ENCODE peak calls at places on chromosomes 6 and 20, in ten cellular contexts. Z is psoas muscle, V is ascending aorta, O is A549, X is cardiac fibroblast, L is fibroblast of mammary gland, U is heart right ventricle, T is iPS DF 6.9, N is GM12865, H is dorsolateral prefrontal cortex. M is an unnamed sample.

GRCh38 chr20:309306-309840 is 12.0 kb downstream of the ZCCHC3 start:
- DNase-seq in Z (no peak), V (no peak), O (no peak), X (peak), L (peak), U (no peak), T (no peak), N (no peak), H (no peak), M (no peak)

GRCh38 chr6:5082487-5083306 is 2.4 kb upstream of the PPP1R3G start:
- DNase-seq in Z (no peak), V (no peak), O (peak), X (peak), L (peak), U (no peak), T (no peak), N (no peak), H (no peak), M (no peak)

GRCh38 chr6:36615018-36615761 is 21.0 kb downstream of the SRSF3 start:
- DNase-seq in Z (peak), V (peak), O (peak), X (peak), L (peak), U (no peak), T (no peak), N (peak), H (no peak), M (peak)

GRCh38 chr20:56689318-56689717 is 60.2 kb downstream of the TFAP2C start:
- DNase-seq in Z (no peak), V (no peak), O (no peak), X (no peak), L (peak), U (no peak), T (no peak), N (no peak), H (no peak), M (no peak)

GRCh38 chr6:147023148-147023547 is 181.1 kb upstream of the STXBP5 start:
- DNase-seq in Z (no peak), V (no peak), O (no peak), X (no peak), L (no peak), U (no peak), T (no peak), N (no peak), H (no peak), M (no peak)

GRCh38 chr6:43668151-43669028 is 19.2 kb downstream of the MRPS18A start:
- DNase-seq in Z (peak), V (peak), O (peak), X (peak), L (peak), U (peak), T (no peak), N (peak), H (peak), M (peak)

GRCh38 chr6:32984639-32985389 is 16.4 kb downstream of the BRD2 start:
- DNase-seq in Z (peak), V (peak), O (peak), X (peak), L (peak), U (peak), T (no peak), N (peak), H (peak), M (peak)

GRCh38 chr20:10761786-10762185 is 88.0 kb upstream of the JAG1 start:
- DNase-seq in Z (no peak), V (no peak), O (no peak), X (peak), L (no peak), U (no peak), T (no peak), N (no peak), H (no peak), M (no peak)

GRCh38 chr6:83403191-83403590 is 27.7 kb downstream of the ME1 start:
- DNase-seq in Z (no peak), V (no peak), O (no peak), X (no peak), L (no peak), U (no peak), T (no peak), N (no peak), H (no peak), M (no peak)

GRCh38 chr6:152636675-152637421 is at the start of gene SYNE1:
- DNase-seq in Z (peak), V (peak), O (peak), X (peak), L (no peak), U (peak), T (no peak), N (peak), H (no peak), M (peak)

GRCh38 chr6:215335-216034 is 76.8 kb upstream of the DUSP22 start:
- DNase-seq in Z (no peak), V (no peak), O (no peak), X (peak), L (peak), U (no peak), T (no peak), N (peak), H (no peak), M (no peak)

GRCh38 chr6:87154641-87155271 is 609 bp upstream of the ZNF292 start:
- DNase-seq in Z (no peak), V (no peak), O (peak), X (peak), L (peak), U (no peak), T (no peak), N (peak), H (peak), M (no peak)

GRCh38 chr20:17667445-17667844 is 14.6 kb downstream of the RRBP1 start:
- DNase-seq in Z (no peak), V (peak), O (no peak), X (no peak), L (no peak), U (no peak), T (no peak), N (no peak), H (no peak), M (no peak)

GRCh38 chr6:138454976-138455706 is 44.2 kb downstream of the NHSL1 start:
- DNase-seq in Z (no peak), V (no peak), O (peak), X (peak), L (peak), U (peak), T (no peak), N (peak), H (no peak), M (no peak)

GRCh38 chr6:147759088-147759487 is 250.6 kb downstream of the SAMD5 start:
- DNase-seq in Z (no peak), V (no peak), O (no peak), X (no peak), L (peak), U (no peak), T (no peak), N (no peak), H (no peak), M (peak)

GRCh38 chr6:15628499-15629131 is 34.2 kb downstream of the DTNBP1 start:
- DNase-seq in Z (no peak), V (no peak), O (no peak), X (peak), L (peak), U (no peak), T (no peak), N (no peak), H (no peak), M (no peak)

GRCh38 chr6:71349395-71349794 is 60.8 kb downstream of the OGFRL1 start:
- DNase-seq in Z (no peak), V (no peak), O (no peak), X (peak), L (peak), U (no peak), T (no peak), N (peak), H (no peak), M (no peak)

GRCh38 chr6:7267521-7268091 is 45.4 kb downstream of the SSR1 start:
- DNase-seq in Z (peak), V (peak), O (peak), X (peak), L (peak), U (no peak), T (no peak), N (no peak), H (peak), M (no peak)

GRCh38 chr6:31736026-31736767 is at the start of gene CLIC1:
- DNase-seq in Z (peak), V (peak), O (peak), X (peak), L (peak), U (peak), T (no peak), N (peak), H (no peak), M (peak)

GRCh38 chr6:140040391-140040790 is 665.9 kb upstream of the CITED2 start:
- DNase-seq in Z (no peak), V (no peak), O (no peak), X (peak), L (peak), U (no peak), T (no peak), N (peak), H (no peak), M (no peak)

GRCh38 chr6:84652356-84653026 is 111.9 kb downstream of the TBX18 start:
- DNase-seq in Z (no peak), V (no peak), O (peak), X (peak), L (peak), U (no peak), T (no peak), N (no peak), H (no peak), M (no peak)

GRCh38 chr20:54433653-54434052 is 41.7 kb upstream of the DOK5 start:
- DNase-seq in Z (no peak), V (no peak), O (no peak), X (no peak), L (no peak), U (no peak), T (no peak), N (no peak), H (no peak), M (no peak)

GRCh38 chr20:3367125-3367524 is 40.3 kb downstream of the DNAAF9 start:
- DNase-seq in Z (no peak), V (no peak), O (no peak), X (no peak), L (no peak), U (no peak), T (no peak), N (no peak), H (no peak), M (no peak)

GRCh38 chr6:158150701-158151100 is 17.4 kb downstream of the SERAC1 start:
- DNase-seq in Z (no peak), V (no peak), O (no peak), X (peak), L (peak), U (no peak), T (no peak), N (no peak), H (no peak), M (no peak)

GRCh38 chr20:9460518-9460917 is 53.9 kb upstream of the LAMP5 start:
- DNase-seq in Z (no peak), V (no peak), O (peak), X (peak), L (peak), U (no peak), T (no peak), N (no peak), H (no peak), M (no peak)

GRCh38 chr6:16707101-16707783 is 54.0 kb downstream of the ATXN1 start:
- DNase-seq in Z (no peak), V (no peak), O (no peak), X (no peak), L (no peak), U (no peak), T (no peak), N (peak), H (no peak), M (no peak)

GRCh38 chr6:16700202-16700997 is 60.9 kb downstream of the ATXN1 start:
- DNase-seq in Z (no peak), V (no peak), O (no peak), X (no peak), L (no peak), U (no peak), T (no peak), N (no peak), H (no peak), M (no peak)

GRCh38 chr6:16704706-16705402 is 56.4 kb downstream of the ATXN1 start:
- DNase-seq in Z (no peak), V (no peak), O (no peak), X (peak), L (peak), U (no peak), T (no peak), N (peak), H (no peak), M (no peak)

GRCh38 chr6:16706029-16706428 is 55.2 kb downstream of the ATXN1 start:
- DNase-seq in Z (no peak), V (no peak), O (no peak), X (no peak), L (no peak), U (no peak), T (no peak), N (no peak), H (no peak), M (no peak)

DNA sequence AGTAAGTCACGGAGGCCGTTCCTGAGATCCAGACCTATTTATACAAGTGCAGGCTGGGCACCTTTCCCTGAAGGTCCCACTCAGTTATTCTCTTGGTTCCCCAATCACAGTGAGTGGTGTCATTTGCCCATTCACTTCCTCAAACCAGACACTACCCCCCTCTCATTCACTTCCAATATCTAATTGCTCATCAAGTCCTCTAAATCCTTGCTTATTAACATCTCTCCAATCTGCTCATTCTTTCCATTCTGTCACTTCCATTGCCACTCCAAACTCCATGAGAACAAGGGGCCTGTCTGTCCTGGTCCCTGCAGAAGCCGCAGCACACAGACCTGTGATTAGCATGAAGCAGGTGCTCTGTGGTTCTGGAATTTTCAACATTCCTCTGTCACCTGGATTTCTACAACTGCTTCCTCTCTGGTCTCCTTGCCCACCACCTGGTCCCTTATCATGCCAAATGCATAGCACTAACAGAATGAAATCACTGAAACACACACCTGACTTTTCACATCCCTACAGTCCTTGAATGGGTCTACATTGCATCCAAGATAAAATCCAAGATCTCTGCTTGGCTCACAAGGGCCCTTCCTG is 55.8 kb downstream of the ATXN1 start:
- DNase-seq in Z (no peak), V (no peak), O (no peak), X (no peak), L (no peak), U (no peak), T (no peak), N (no peak), H (no peak), M (no peak)
- H3K4me3 ChIP-seq in Z (no peak), V (no peak), O (no peak), X (no peak), L (no peak), U (no peak), T (no peak), N (no peak), H (no peak), M (no peak)

GRCh38 chr6:53058388-53058890 is 6.8 kb upstream of the FBXO9 start:
- DNase-seq in Z (no peak), V (no peak), O (no peak), X (no peak), L (no peak), U (no peak), T (no peak), N (no peak), H (no peak), M (no peak)

GRCh38 chr6:53056273-53056672 is 8.9 kb upstream of the FBXO9 start:
- DNase-seq in Z (no peak), V (no peak), O (no peak), X (no peak), L (no peak), U (no peak), T (no peak), N (no peak), H (no peak), M (no peak)

GRCh38 chr6:53055873-53056272 is 9.3 kb upstream of the FBXO9 start:
- DNase-seq in Z (no peak), V (no peak), O (no peak), X (no peak), L (no peak), U (no peak), T (no peak), N (no peak), H (no peak), M (no peak)

GRCh38 chr6:53062369-53062639 is 2.9 kb upstream of the FBXO9 start:
- DNase-seq in Z (no peak), V (no peak), O (no peak), X (no peak), L (no peak), U (no peak), T (no peak), N (no peak), H (no peak), M (no peak)

DNA sequence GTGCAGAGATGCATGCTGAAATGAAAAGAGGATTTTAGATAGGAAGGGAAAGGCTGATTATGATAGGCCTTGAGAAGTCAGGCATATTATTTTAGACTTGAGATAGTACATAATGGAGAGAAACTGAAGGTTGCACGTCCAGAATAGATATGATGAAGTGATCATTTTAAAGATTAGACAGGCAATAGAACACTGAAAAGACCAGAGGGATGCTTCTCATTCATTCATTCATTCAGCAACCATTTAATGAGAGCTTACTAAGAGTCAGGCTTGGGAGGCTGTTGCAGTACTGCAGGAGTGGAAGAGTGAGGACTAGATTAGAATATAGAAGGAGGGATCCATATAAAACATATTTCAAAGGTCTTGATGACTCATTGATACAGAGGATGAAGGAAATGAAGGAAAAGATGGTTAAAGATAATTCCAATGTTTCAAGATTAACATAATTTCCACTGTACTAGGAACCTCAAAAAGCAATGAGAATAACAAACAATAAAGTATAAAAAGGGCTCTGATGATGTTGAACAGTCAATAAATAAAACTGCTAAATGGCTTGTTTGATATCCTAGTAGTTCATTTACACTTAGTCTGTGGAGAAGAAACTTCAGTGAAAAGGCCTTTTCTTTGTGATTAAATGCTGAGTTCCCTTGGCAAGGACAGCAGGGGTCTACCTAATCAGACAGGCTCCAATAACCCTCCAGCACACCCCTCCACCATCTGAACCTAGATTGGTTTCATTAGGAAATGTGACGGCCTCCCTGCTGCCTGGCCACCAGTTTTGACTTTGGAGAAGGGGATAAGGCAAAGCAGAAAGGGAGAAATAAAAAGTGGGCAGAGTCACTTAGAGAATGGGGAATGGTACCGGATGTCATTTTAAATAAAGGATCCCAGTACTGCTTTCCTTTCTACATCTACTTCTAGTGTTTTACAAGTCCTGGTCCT is 5.3 kb upstream of the FBXO9 start:
- DNase-seq in Z (no peak), V (no peak), O (no peak), X (no peak), L (no peak), U (no peak), T (no peak), N (no peak), H (no peak), M (no peak)
- H3K4me3 ChIP-seq in Z (peak), V (peak), O (no peak), X (peak), L (peak), U (peak), T (no peak), N (no peak), H (peak), M (peak)

GRCh38 chr6:132114201-132114860 is 163.2 kb upstream of the CCN2 start:
- DNase-seq in Z (no peak), V (no peak), O (no peak), X (no peak), L (peak), U (no peak), T (no peak), N (no peak), H (no peak), M (no peak)

GRCh38 chr6:132118144-132118543 is 167.0 kb upstream of the CCN2 start:
- DNase-seq in Z (no peak), V (no peak), O (no peak), X (no peak), L (no peak), U (no peak), T (no peak), N (no peak), H (no peak), M (no peak)

DNA sequence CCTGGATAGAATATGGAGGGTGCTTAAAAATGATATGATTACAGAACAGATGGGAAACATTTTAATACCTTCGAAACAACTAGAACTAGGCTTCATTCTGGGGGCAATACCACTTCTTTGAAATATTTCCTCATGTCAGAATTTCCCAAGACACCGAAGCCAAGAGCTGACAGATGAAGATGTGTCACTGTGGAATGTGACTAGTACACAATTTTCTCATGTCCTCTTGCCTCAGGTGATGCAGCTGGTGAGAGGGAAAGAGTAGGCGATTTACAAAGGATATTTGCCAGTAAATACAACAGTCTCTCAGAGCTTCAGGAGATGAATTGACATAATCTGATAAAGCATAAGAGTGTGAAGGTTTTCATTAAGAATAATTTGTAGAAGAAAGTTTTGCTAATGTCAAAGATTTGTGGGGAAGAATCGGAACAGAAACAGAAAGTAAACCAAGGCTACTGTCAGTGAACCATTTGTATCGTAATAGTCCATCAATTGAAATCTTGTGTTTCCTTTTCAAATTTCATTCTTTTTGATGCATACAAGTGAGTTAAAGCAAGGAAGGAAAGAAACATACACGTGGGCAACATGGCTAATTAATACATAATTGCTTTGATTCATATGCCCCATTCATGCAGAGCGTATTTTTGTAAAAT is 164.7 kb upstream of the CCN2 start:
- DNase-seq in Z (no peak), V (no peak), O (no peak), X (peak), L (peak), U (no peak), T (no peak), N (no peak), H (no peak), M (no peak)
- H3K4me3 ChIP-seq in Z (peak), V (peak), O (no peak), X (peak), L (peak), U (peak), T (no peak), N (no peak), H (no peak), M (peak)

DNA sequence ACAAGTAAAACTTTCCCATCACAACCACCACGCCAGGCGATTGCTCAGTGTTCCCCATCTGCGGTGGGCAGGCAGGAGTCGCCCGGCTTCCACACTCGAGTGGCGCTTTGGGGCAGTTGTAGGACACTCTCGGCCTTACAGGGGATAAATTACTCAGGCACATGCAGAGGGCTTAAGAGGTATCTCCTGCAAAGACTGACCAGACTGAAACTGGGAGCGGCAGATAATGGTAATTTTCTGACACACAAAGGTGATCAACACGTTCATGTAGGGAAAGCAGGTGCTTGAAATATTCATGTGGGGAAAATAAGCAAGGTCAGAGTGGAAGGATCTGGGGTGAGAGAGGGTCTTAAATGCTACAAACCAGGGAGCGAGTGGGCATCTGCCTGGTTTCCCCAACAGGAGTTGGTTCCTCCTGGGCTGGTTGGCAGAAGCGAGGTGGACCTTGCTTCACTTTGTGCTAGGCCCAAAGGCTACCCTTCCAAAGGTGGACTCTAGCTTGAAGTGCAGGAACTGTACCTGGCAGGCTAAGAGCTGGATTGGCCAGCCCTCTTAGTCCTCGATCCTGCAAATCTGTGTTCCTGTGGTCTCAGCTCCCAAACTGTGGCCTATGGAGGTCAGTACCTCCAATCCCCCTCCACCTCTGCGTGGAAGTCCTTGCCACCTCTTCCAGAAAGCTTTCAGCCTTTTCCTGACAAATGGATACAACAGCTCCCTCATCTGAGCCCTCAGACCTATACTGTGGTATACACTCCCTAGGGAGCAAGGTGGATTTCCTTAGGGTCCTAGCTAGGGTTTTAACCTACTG is 16.7 kb downstream of the PLAGL2 start:
- DNase-seq in Z (no peak), V (no peak), O (no peak), X (no peak), L (peak), U (no peak), T (no peak), N (no peak), H (no peak), M (no peak)
- H3K4me3 ChIP-seq in Z (peak), V (peak), O (no peak), X (peak), L (peak), U (peak), T (peak), N (no peak), H (peak), M (peak)